ENCODE peak calls at places on chromosomes 4 and X, in four cellular contexts. One of them, this sample, is unnamed.

GRCh38 chr4:94267037-94267436 is 59.4 kb downstream of the SMARCAD1 start:
- DNase-seq in HepG2: no peak
- DNase-seq in H1: no peak
- DNase-seq in HCT116: no peak
- DNase-seq in this sample: no peak

GRCh38 chr4:62262676-62263075 is 1062.5 kb downstream of the ADGRL3 start:
- DNase-seq in HCT116: no peak
- DNase-seq in H1: no peak
- DNase-seq in HepG2: no peak
- DNase-seq in this sample: no peak

GRCh38 chrX:136028383-136028984 is 43.2 kb downstream of the SLC9A6 start:
- DNase-seq in HepG2: peak
- DNase-seq in H1: no peak
- DNase-seq in HCT116: peak
- DNase-seq in this sample: peak

GRCh38 chr4:39712819-39713607 is 15.1 kb downstream of the UBE2K start:
- DNase-seq in H1: peak
- DNase-seq in HCT116: no peak
- DNase-seq in HepG2: no peak
- DNase-seq in this sample: no peak

GRCh38 chr4:72375050-72375736 is 193.8 kb downstream of the ADAMTS3 start:
- DNase-seq in HCT116: no peak
- DNase-seq in HepG2: no peak
- DNase-seq in H1: no peak
- DNase-seq in this sample: no peak

GRCh38 chr4:79331126-79331876 is 5.4 kb upstream of the NAA11 start:
- DNase-seq in HepG2: no peak
- DNase-seq in H1: no peak
- DNase-seq in HCT116: no peak
- DNase-seq in this sample: no peak

GRCh38 chr4:51880016-51880915 is 37.3 kb downstream of the DCUN1D4 start:
- DNase-seq in HepG2: peak
- DNase-seq in HCT116: no peak
- DNase-seq in H1: no peak
- DNase-seq in this sample: no peak

GRCh38 chrX:28628101-28628500 is 40.9 kb downstream of the IL1RAPL1 start:
- DNase-seq in HepG2: peak
- DNase-seq in H1: no peak
- DNase-seq in HCT116: no peak
- DNase-seq in this sample: no peak

GRCh38 chr4:83358410-83358809 is 23.8 kb upstream of the HPSE start:
- DNase-seq in HepG2: peak
- DNase-seq in HCT116: no peak
- DNase-seq in H1: no peak
- DNase-seq in this sample: no peak

GRCh38 chrX:131792356-131792749 is 230.7 kb upstream of the STK26 start:
- DNase-seq in HCT116: no peak
- DNase-seq in HepG2: no peak
- DNase-seq in H1: no peak
- DNase-seq in this sample: no peak

GRCh38 chr4:148273501-148273986 is 168.7 kb downstream of the NR3C2 start:
- DNase-seq in HepG2: no peak
- DNase-seq in HCT116: no peak
- DNase-seq in H1: no peak
- DNase-seq in this sample: no peak

GRCh38 chrX:53357799-53358530 is 64.5 kb downstream of the SMC1A start:
- DNase-seq in HCT116: no peak
- DNase-seq in HepG2: no peak
- DNase-seq in H1: no peak
- DNase-seq in this sample: peak

DNA sequence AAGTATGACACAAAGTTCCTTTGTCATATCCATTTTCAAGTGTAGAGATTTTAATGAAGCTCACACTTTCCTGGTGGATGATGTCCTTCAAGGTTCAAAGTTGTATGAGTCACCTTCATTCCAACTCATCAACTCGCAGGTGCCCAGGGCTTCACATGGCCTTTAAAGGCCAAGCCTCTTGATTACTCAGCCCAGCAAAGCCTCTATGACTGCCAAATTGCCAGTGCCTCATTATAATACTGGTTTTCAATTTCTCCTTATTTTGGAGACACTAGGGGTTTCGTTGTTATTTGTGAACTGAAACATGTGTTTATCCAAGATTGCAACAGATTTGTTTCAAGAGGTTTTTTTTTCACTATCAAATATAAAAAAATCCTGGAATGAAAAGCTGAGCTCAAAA is 45.9 kb upstream of the PPP3CA start:
- DNase-seq in H1: no peak
- DNase-seq in HCT116: peak
- DNase-seq in HepG2: peak
- DNase-seq in this sample: no peak
- TF ChIP-seq FOSL1 in H1: no peak
- TF ChIP-seq FOSL1 in HCT116: peak
- TF ChIP-seq FOSL1 in HepG2: no peak
- TF ChIP-seq FOSL1 in this sample: no peak

GRCh38 chr4:3760346-3760745 is 5.8 kb upstream of the ADRA2C start:
- DNase-seq in HCT116: no peak
- DNase-seq in HepG2: no peak
- DNase-seq in H1: no peak
- DNase-seq in this sample: no peak

GRCh38 chr4:3760833-3761232 is 5.4 kb upstream of the ADRA2C start:
- DNase-seq in H1: no peak
- DNase-seq in HepG2: no peak
- DNase-seq in HCT116: no peak
- DNase-seq in this sample: no peak

GRCh38 chr4:3762753-3763511 is 3.3 kb upstream of the ADRA2C start:
- DNase-seq in H1: no peak
- DNase-seq in HepG2: no peak
- DNase-seq in HCT116: no peak
- DNase-seq in this sample: no peak

GRCh38 chr4:3759236-3759635 is 6.9 kb upstream of the ADRA2C start:
- DNase-seq in HepG2: no peak
- DNase-seq in HCT116: no peak
- DNase-seq in H1: no peak
- DNase-seq in this sample: no peak

GRCh38 chr4:3762264-3762663 is 3.9 kb upstream of the ADRA2C start:
- DNase-seq in HCT116: no peak
- DNase-seq in HepG2: no peak
- DNase-seq in H1: no peak
- DNase-seq in this sample: no peak
- TF ChIP-seq SRF in HCT116: no peak
- TF ChIP-seq SRF in HepG2: no peak
- TF ChIP-seq SRF in H1: no peak
- TF ChIP-seq SRF in this sample: no peak

GRCh38 chrX:109952050-109952449 is 50.9 kb upstream of the TMEM164 start:
- DNase-seq in H1: no peak
- DNase-seq in HCT116: no peak
- DNase-seq in HepG2: no peak
- DNase-seq in this sample: no peak
- TF ChIP-seq FOSL1 in H1: no peak
- TF ChIP-seq FOSL1 in HCT116: no peak
- TF ChIP-seq FOSL1 in HepG2: no peak
- TF ChIP-seq FOSL1 in this sample: no peak

DNA sequence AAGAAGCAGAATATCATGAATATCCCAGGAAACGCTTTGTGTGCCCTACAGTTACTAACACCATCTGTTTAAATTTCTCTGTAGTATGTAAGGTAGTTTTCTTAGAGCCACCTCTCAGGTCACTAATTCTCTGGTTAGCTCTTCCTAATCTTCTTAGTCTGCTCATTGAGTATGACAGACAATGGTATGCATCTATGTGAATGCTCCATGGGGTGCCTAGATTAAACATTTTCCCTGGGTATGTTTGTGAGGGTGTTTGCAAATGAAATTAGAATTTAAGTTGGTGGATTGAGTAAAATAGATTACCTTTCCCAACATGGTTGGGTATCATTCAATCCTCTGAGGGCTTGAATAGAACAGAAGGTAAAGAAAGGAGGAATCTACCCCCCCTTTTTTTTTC is 233.0 kb downstream of the PCDH18 start:
- DNase-seq in H1: no peak
- DNase-seq in HCT116: no peak
- DNase-seq in HepG2: no peak
- DNase-seq in this sample: no peak
- TF ChIP-seq SRF in H1: no peak
- TF ChIP-seq SRF in HCT116: no peak
- TF ChIP-seq SRF in HepG2: no peak
- TF ChIP-seq SRF in this sample: no peak

DNA sequence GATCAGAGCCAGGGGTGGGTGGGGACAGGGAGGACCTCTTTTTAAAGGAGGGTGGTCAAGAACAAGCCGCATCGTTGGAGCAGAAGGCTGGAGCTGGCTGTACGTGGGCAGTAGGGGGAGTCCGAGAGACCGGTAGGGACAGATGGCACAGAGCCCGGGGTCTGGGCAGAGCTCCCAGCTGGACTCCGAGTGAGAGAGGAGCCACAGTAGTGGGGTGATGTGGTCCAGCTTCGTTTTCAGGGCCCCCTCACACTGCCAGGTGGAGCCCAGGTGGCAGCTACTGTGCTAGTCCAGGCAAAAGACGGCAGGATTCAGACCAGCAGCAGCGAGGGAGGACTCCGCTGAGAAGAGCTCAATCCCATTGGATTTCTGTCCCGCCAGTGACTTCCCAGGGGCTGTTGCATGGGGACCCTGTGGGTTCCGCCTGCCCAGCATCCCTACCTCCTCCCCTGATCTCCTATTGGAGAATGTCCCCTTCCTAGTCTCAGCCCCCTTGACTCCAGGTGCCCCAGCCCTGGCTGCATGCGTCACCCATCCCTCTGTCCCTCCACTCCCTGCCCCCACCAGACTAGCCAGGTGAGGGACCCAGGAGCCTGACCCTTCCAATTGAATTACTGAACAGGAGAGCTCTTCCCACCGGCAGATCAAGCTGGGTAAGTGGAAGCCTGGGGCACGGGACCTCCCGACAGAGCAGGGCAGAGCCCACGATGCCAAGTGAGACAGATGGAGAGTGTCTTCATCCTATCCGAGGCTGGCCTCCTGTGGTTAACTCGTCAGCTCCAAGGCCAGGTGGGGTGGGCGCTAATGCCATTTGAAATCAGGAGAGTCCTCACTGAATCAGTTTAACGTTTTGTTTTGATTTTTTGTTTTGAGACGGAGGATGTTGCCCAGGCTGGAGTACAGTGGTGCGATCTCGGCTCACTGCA is 2.9 kb downstream of the ARHGAP4 start:
- DNase-seq in HepG2: no peak
- DNase-seq in H1: no peak
- DNase-seq in HCT116: no peak
- DNase-seq in this sample: no peak
- TF ChIP-seq FOSL1 in HepG2: no peak
- TF ChIP-seq FOSL1 in H1: no peak
- TF ChIP-seq FOSL1 in HCT116: no peak
- TF ChIP-seq FOSL1 in this sample: no peak

GRCh38 chr4:70178075-70178660 is 17.4 kb upstream of the ODAM start:
- DNase-seq in H1: no peak
- DNase-seq in HepG2: no peak
- DNase-seq in HCT116: no peak
- DNase-seq in this sample: no peak
- TF ChIP-seq SRF in H1: no peak
- TF ChIP-seq SRF in HepG2: no peak
- TF ChIP-seq SRF in HCT116: no peak
- TF ChIP-seq SRF in this sample: no peak

GRCh38 chr4:170743633-170744032 is 653.9 kb upstream of the AADAT start:
- DNase-seq in H1: no peak
- DNase-seq in HCT116: no peak
- DNase-seq in HepG2: peak
- DNase-seq in this sample: no peak
- TF ChIP-seq FOSL1 in H1: no peak
- TF ChIP-seq FOSL1 in HCT116: no peak
- TF ChIP-seq FOSL1 in HepG2: no peak
- TF ChIP-seq FOSL1 in this sample: no peak

GRCh38 chr4:118177121-118177520 is 142.8 kb downstream of the NDST3 start:
- DNase-seq in HCT116: no peak
- DNase-seq in H1: no peak
- DNase-seq in HepG2: no peak
- DNase-seq in this sample: no peak

GRCh38 chr4:118173956-118174355 is 139.7 kb downstream of the NDST3 start:
- DNase-seq in HCT116: no peak
- DNase-seq in H1: no peak
- DNase-seq in HepG2: no peak
- DNase-seq in this sample: no peak

GRCh38 chr4:118173126-118173525 is 138.8 kb downstream of the NDST3 start:
- DNase-seq in HCT116: no peak
- DNase-seq in H1: no peak
- DNase-seq in HepG2: no peak
- DNase-seq in this sample: no peak

GRCh38 chr4:118171381-118171780 is 137.1 kb downstream of the NDST3 start:
- DNase-seq in HepG2: no peak
- DNase-seq in HCT116: no peak
- DNase-seq in H1: no peak
- DNase-seq in this sample: no peak

DNA sequence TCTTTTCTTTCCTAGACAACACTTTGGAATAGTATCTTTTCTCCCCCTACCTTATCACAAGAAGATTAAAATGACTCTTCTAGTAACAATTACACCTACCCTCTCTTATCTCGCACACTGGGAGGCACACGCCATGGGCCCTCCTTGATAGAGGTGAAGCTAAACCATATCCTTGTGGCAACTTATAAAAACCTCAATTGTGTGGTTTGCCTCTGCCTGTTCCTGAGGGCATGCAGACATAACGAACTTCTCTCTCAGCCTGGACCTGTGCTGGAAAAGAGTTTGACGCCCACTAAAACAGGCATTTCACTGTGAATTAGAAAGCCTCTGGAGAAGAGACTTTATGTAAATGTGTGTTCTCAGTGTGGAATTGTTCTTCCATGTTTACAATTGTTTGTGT is 141.2 kb downstream of the NDST3 start:
- DNase-seq in H1: no peak
- DNase-seq in HepG2: no peak
- DNase-seq in HCT116: no peak
- DNase-seq in this sample: no peak
- TF ChIP-seq SRF in H1: no peak
- TF ChIP-seq SRF in HepG2: no peak
- TF ChIP-seq SRF in HCT116: no peak
- TF ChIP-seq SRF in this sample: no peak

DNA sequence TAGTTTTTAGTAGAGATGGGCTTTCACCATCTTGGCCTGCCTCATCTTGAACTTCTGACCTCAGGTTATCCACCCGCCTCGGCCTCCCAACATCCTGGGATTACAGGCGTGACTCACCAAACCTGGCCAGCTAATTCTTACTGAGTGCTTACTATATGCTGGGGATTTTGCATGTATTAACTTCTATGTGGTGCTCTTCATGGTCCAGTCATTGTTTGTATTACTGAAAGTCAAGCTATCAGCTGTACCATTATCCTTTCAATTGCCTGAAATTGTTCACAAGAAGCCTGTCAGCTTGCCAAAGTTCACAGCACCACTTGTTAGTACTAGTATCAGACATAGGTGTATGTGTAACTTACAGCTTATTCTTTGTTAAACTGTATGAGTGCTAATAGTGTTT is 1272.1 kb downstream of the ARAP2 start:
- DNase-seq in H1: no peak
- DNase-seq in HCT116: no peak
- DNase-seq in HepG2: no peak
- DNase-seq in this sample: no peak
- TF ChIP-seq FOSL1 in H1: no peak
- TF ChIP-seq FOSL1 in HCT116: no peak
- TF ChIP-seq FOSL1 in HepG2: no peak
- TF ChIP-seq FOSL1 in this sample: no peak

GRCh38 chr4:38583102-38583501 is 80.9 kb upstream of the KLF3 start:
- DNase-seq in HCT116: no peak
- DNase-seq in H1: no peak
- DNase-seq in HepG2: no peak
- DNase-seq in this sample: no peak
- TF ChIP-seq SRF in HCT116: no peak
- TF ChIP-seq SRF in H1: no peak
- TF ChIP-seq SRF in HepG2: no peak
- TF ChIP-seq SRF in this sample: no peak

This sample was measured in K562.